ENCODE peak calls at places on chromosomes 12 and 14, in four cellular contexts. P is transverse colon, D is tibial nerve, I is fibroblast of lung. Q is an unnamed sample.

GRCh38 chr12:56119361-56119796 is 1.3 kb downstream of the ZC3H10 start:
- DNase-seq in I (peak), D (no peak), P (peak), Q (peak)

GRCh38 chr12:79983492-79983891 is 48.6 kb upstream of the PPP1R12A start:
- DNase-seq in I (peak), P (no peak), D (no peak), Q (no peak)

GRCh38 chr12:12507121-12507520 is 55.5 kb downstream of the DUSP16 start:
- DNase-seq in P (no peak), D (no peak), I (no peak), Q (no peak)

GRCh38 chr14:33026850-33027420 is 88.3 kb downstream of the NPAS3 start:
- DNase-seq in D (no peak), P (no peak), I (peak), Q (no peak)

GRCh38 chr14:54627718-54628345 is 60.9 kb downstream of the SAMD4A start:
- DNase-seq in I (peak), P (no peak), D (no peak), Q (peak)

GRCh38 chr12:123767613-123768012 is 5.5 kb downstream of the DNAH10 start:
- DNase-seq in I (no peak), P (no peak), D (no peak), Q (no peak)

GRCh38 chr12:14514154-14514842 is 53.4 kb downstream of the PLBD1 start:
- DNase-seq in P (peak), I (peak), D (no peak), Q (no peak)

GRCh38 chr12:65868133-65868705 is 43.9 kb downstream of the HMGA2 start:
- DNase-seq in P (no peak), I (peak), D (no peak), Q (no peak)

GRCh38 chr12:11959117-11959823 is 111.5 kb upstream of the BCL2L14 start:
- DNase-seq in I (no peak), D (no peak), P (no peak), Q (no peak)

GRCh38 chr12:484096-484495 is 24.4 kb downstream of the B4GALNT3 start:
- DNase-seq in D (no peak), I (no peak), P (no peak), Q (no peak)

GRCh38 chr12:118370601-118371000 is 2.1 kb downstream of the TAOK3 start:
- DNase-seq in I (no peak), D (no peak), P (no peak), Q (no peak)

GRCh38 chr14:26526132-26526531 is 71.7 kb downstream of the NOVA1 start:
- DNase-seq in I (peak), P (no peak), D (no peak), Q (no peak)

GRCh38 chr12:29253916-29254625 is 105.0 kb downstream of the FAR2 start:
- DNase-seq in I (no peak), P (no peak), D (no peak), Q (no peak)

GRCh38 chr14:34502826-34503225 is 36.7 kb downstream of the EAPP start:
- DNase-seq in P (no peak), D (no peak), I (no peak), Q (no peak)

GRCh38 chr12:108798551-108799221 is 58.7 kb downstream of the SSH1 start:
- DNase-seq in D (no peak), I (peak), P (peak), Q (no peak)

GRCh38 chr12:108800591-108800990 is 56.8 kb downstream of the SSH1 start:
- DNase-seq in P (no peak), I (no peak), D (no peak), Q (no peak)

GRCh38 chr12:108801736-108802665 is 55.4 kb downstream of the SSH1 start:
- DNase-seq in D (peak), I (peak), P (peak), Q (peak)

GRCh38 chr12:108797677-108798076 is 59.7 kb downstream of the SSH1 start:
- DNase-seq in D (no peak), P (no peak), I (no peak), Q (no peak)

GRCh38 chr12:108799528-108800243 is 57.7 kb downstream of the SSH1 start:
- DNase-seq in I (no peak), D (no peak), P (no peak), Q (no peak)
- H3K27ac ChIP-seq in I (peak), D (no peak), P (peak), Q (no peak)

GRCh38 chr14:50792634-50793068 is 38.3 kb downstream of the NIN start:
- DNase-seq in I (no peak), D (no peak), P (no peak), Q (no peak)
- H3K4me3 ChIP-seq in I (no peak), D (no peak), P (no peak), Q (no peak)

DNA sequence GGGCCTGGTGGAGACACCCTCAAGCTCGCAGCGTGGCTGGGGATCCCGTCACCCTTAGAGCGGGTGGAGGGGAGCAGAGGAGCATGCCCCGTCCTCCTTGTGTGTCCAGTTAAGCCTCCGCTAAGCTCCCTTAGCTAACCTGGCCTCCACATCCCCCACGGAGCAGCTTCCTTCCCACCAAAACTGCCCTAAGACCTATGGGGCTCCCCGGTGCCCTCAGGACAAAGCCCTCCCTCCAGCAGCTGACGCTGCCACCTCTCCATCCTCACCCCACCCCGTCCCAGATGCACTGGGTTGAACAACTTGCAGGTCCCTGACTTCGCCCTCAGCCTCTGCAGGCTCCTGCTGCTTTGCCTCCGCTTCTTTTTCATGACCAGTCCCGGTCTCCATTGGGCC is 4.0 kb downstream of the AHNAK2 start:
- DNase-seq in I (no peak), P (no peak), D (no peak), Q (no peak)
- H3K27ac ChIP-seq in I (peak), P (peak), D (peak), Q (peak)

DNA sequence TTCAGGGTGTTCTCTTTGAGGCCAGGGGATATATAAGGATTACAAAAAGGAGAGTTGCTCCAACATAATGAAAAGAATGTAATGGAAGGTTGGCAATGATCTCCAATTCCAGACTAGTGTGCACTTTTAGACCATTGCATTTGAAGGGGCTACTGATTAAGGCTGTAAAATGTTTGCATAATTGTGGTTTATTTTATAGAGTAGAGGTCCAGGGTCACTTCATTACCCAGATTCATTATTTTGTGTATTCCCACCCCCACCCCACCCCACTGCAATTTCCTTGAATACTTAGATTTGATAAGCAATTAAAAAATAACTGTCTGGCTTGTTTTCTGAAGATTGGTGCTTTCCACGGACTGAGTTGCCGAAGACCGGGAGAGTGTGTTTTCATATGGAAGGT is 94.8 kb downstream of the TMEM30B start:
- DNase-seq in D (no peak), P (no peak), I (peak), Q (no peak)
- H3K4me3 ChIP-seq in D (no peak), P (no peak), I (no peak), Q (no peak)

DNA sequence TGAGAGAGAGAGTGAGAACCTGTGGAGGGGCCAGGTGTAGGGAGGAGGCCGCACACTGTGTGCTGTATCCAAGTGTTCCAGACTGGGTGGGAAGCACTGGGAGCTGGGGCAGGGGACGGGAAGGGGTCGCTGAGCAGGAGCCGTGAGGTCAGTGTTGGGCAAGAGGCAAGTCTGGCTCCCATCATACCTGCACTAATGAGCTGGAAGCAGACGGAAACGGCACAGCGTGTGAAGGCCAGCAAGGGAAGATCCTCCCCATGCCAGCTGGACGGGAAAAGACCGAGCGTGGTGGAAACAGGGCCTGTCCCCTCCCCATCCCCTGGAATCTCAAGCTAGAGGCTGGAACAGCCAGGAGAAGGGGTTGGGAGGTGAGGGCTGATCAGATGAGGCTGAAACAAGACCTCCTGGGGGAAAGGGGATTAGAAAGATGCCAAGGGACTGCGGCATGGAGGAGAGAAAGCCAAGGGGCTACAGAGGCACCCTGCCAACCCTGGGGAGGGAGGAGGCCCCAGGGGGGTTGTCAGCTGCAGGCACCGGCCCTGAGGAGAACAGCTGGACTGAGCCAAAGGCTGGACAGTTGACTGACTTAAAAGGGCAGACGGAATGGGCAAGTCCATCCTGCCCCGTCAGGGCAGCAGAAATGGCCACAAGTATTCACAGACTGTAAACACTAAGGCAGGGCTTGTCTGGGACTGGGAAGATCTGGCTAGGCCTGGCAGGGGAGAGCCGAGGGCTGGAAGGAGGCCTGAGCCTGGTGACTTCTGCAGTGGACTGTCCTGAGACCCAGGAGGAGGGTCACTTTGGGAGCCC is 19.0 kb upstream of the LTBP2 start:
- DNase-seq in D (no peak), I (peak), P (no peak), Q (no peak)
- H3K27ac ChIP-seq in D (peak), I (no peak), P (no peak), Q (no peak)

DNA sequence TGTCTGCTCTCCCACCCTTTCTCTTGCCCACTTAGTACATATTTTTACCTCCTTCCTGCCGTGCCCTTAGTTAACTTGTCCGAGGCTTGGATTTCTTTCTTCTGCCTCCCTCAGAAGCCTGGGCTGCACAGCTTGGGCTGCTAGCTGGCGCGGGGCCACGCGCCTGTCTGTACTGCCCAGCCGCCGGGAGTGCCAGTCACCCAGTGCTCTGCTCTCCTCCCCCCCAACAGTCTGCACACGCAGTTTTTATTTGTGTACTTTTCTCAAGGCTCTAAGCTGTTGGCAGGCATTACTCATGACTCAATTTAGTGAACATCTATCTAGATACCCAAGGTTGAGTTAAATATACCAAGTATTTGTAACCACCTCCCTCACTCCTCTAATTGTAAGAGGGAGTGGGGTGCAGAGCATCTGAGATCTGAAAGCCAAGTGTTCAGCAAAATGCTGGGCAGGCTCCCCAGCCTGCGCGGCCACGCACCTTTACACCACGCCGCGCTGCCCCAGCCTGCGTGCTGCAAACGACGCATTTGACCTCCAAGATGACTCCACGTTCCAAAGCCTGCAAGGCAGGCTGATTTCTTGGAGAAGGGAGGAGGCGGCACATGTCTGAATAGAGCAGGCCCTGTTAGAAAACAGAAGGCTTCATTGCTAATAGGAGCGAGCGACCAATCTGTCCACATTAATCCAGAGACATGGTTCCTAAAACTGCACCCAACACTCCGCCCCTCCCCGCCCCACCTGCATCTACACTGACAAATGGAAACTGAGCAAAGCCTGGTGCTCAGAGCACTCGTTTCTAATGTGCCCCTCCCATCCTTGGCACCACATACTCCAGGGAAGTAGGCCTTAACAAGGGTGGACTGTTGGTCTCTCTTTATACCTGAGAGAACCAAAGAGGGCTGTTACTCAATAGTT is 18.2 kb upstream of the CACNA2D4 start:
- DNase-seq in P (peak), I (peak), D (no peak), Q (peak)
- H3K4me3 ChIP-seq in P (no peak), I (no peak), D (no peak), Q (no peak)

DNA sequence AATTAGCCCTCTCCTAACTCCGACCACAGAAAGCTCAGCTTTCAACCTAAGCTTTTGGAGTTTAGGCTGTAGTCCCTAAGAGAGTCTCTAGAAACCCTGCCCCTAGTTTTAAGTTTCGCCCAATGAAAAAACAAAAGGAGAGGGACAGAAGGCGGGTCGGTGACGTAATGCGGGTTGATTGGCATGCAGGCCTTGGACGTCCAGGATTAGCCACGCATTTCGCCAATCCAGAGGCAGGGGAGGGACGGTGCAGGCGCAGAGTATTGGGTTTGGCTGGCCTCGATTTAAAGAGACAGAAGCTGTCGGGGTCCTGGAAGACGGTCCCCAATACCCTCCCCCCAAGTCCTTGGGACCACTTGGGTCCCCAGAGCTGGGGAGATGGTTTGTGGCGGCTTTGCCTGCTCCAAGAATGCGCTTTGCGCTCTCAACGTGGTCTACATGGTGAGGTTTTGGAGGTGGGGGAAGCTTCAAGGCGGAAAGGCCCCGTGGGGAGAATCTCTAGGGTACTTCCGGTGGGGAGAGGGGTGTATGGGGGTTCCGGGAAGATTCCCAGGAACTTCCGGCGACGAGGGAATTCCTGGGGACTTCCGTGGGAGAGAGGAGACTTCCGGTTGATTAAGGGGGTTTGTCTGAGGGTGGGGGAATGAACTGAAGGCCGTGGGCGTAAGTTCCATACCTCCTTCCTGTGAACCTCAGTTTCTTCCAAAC is at the start of gene TSPAN31:
- DNase-seq in P (peak), I (peak), D (peak), Q (peak)
- H3K27ac ChIP-seq in P (peak), I (peak), D (peak), Q (peak)

GRCh38 chr14:67941456-67942018 is 122.0 kb downstream of the RAD51B start:
- DNase-seq in D (no peak), I (peak), P (no peak), Q (no peak)
- H3K4me3 ChIP-seq in D (no peak), I (no peak), P (no peak), Q (no peak)

GRCh38 chr14:104980601-104981531 is 2.7 kb upstream of the AHNAK2 start:
- DNase-seq in I (no peak), P (no peak), D (no peak), Q (no peak)
- H3K27ac ChIP-seq in I (no peak), P (peak), D (no peak), Q (no peak)

Q was measured in Peyer's patch.